ENCODE peak calls at places on chromosomes 11 and 22, in nine cellular contexts. I, P, Q, T, K, O, B, R and L are unnamed samples.

GRCh38 chr11:59426361-59427067 is at the start of gene OR5A2:
- DNase-seq in T (peak; percentile 22), B (no peak), K (no peak), P (peak; percentile 34), I (no peak), Q (no peak), O (no peak), R (no peak), L (no peak)

GRCh38 chr11:118304227-118304808 is at the start of gene CD3E:
- DNase-seq in O (no peak), K (no peak), I (no peak), R (no peak), T (no peak), B (no peak), P (no peak), Q (peak; percentile 63), L (no peak)

GRCh38 chr11:65821107-65821506 is 12.7 kb upstream of the SNX32 start:
- DNase-seq in T (no peak), B (no peak), P (no peak), O (no peak), K (no peak), Q (no peak), I (no peak), R (no peak), L (no peak)

GRCh38 chr11:12318791-12319733 is 58.3 kb upstream of the PARVA start:
- DNase-seq in R (no peak), P (no peak), K (peak; percentile 96), Q (no peak), O (peak; percentile 94), T (no peak), B (peak; percentile 55), I (no peak), L (no peak)

GRCh38 chr22:22721681-22722309 is 77.4 kb downstream of the GGTLC2 start:
- DNase-seq in Q (no peak), O (no peak), R (no peak), T (no peak), P (no peak), K (no peak), I (no peak), B (peak; percentile 21), L (no peak)

GRCh38 chr22:22884888-22885840 is 2.5 kb upstream of the IGLL5 start:
- DNase-seq in Q (no peak), I (no peak), O (no peak), B (no peak), P (no peak), R (no peak), T (no peak), K (no peak), L (no peak)

GRCh38 chr11:64379160-64379559 is 20.2 kb downstream of the RPS6KA4 start:
- DNase-seq in P (no peak), Q (no peak), R (no peak), I (no peak), K (no peak), O (no peak), T (no peak), B (no peak), L (no peak)

GRCh38 chr11:82733444-82734119 is at the start of gene FAM181B:
- DNase-seq in R (no peak), O (no peak), Q (no peak), K (peak; percentile 5), B (no peak), P (peak; percentile 87), T (peak; percentile 83), I (peak; percentile 74), L (peak; percentile 9)

GRCh38 chr11:81987829-81988472 is 745.7 kb downstream of the FAM181B start:
- DNase-seq in T (no peak), B (peak; percentile 22), Q (no peak), K (no peak), P (no peak), O (peak; percentile 35), R (no peak), I (no peak), L (no peak)

GRCh38 chr22:34776827-34777226 is 289.1 kb upstream of the ISX start:
- DNase-seq in Q (no peak), K (no peak), T (no peak), O (no peak), I (no peak), R (no peak), B (no peak), P (no peak), L (no peak)

GRCh38 chr11:215581-216037 is 8.1 kb downstream of the RIC8A start:
- DNase-seq in B (no peak), K (no peak), I (no peak), P (no peak), Q (no peak), R (no peak), O (no peak), T (no peak), L (no peak)

GRCh38 chr22:40258463-40259046 is 80.8 kb downstream of the TNRC6B start:
- DNase-seq in P (no peak), R (no peak), B (no peak), O (no peak), T (no peak), I (no peak), K (no peak), Q (no peak), L (no peak)

GRCh38 chr22:27097481-27097880 is 440.1 kb downstream of the MIAT start:
- DNase-seq in R (no peak), O (no peak), K (no peak), Q (no peak), B (no peak), I (no peak), T (no peak), P (peak; percentile 41), L (no peak)

GRCh38 chr11:92880391-92880790 is 89.1 kb upstream of the MTNR1B start:
- DNase-seq in P (no peak), R (no peak), K (no peak), Q (no peak), I (no peak), T (no peak), O (peak; percentile 41), B (no peak), L (no peak)

GRCh38 chr11:15705886-15706285 is 591.2 kb downstream of the INSC start:
- DNase-seq in R (no peak), I (no peak), O (no peak), Q (no peak), T (no peak), B (no peak), P (no peak), K (no peak), L (no peak)

GRCh38 chr11:17525570-17525969 is 18.6 kb downstream of the USH1C start:
- DNase-seq in K (no peak), R (no peak), Q (no peak), B (no peak), O (no peak), P (no peak), T (no peak), I (no peak), L (no peak)

GRCh38 chr11:80144932-80145612 is 704.2 kb upstream of the TENM4 start:
- DNase-seq in Q (no peak), B (no peak), I (no peak), O (no peak), T (no peak), R (no peak), P (no peak), K (no peak), L (no peak)

GRCh38 chr11:1198766-1199688 is 23.8 kb upstream of the MUC5B start:
- DNase-seq in P (peak; percentile 15), Q (no peak), B (no peak), I (peak; percentile 33), K (no peak), O (no peak), R (no peak), T (peak; percentile 10), L (no peak)